ENCODE peak calls at places on chromosome 6, in ten cellular contexts. One of them, this sample, is unnamed.
A peak's percentile ranks its signal among the peaks of the same experiment; 100 is the strongest.

GRCh38 chr6:113490356-113490755 is 366.8 kb upstream of the MARCKS start:
- DNase-seq in thoracic aorta: no peak
- DNase-seq in left ventricle myocardium inferior: no peak
- DNase-seq in hepatic stellate cell: no peak
- DNase-seq in activated B cell treated with CpG ODN at 0.5 μM for 24 hours: no peak
- DNase-seq in SJSA1: no peak
- DNase-seq in GM03348: no peak
- DNase-seq in GM10248: no peak
- DNase-seq in HTR-8/SVneo: no peak
- DNase-seq in neuronal stem cell: no peak
- DNase-seq in this sample: no peak

GRCh38 chr6:14108571-14109410 is 8.8 kb upstream of the CD83 start:
- DNase-seq in thoracic aorta: no peak
- DNase-seq in left ventricle myocardium inferior: no peak
- DNase-seq in hepatic stellate cell: no peak
- DNase-seq in activated B cell treated with CpG ODN at 0.5 μM for 24 hours: peak; percentile 69
- DNase-seq in SJSA1: no peak
- DNase-seq in GM03348: no peak
- DNase-seq in GM10248: peak; percentile 68
- DNase-seq in HTR-8/SVneo: no peak
- DNase-seq in neuronal stem cell: no peak
- DNase-seq in this sample: peak; percentile 74

GRCh38 chr6:89035252-89036106 is 45.1 kb upstream of the PNRC1 start:
- DNase-seq in thoracic aorta: peak; percentile 84
- DNase-seq in left ventricle myocardium inferior: peak; percentile 78
- DNase-seq in hepatic stellate cell: peak; percentile 29
- DNase-seq in activated B cell treated with CpG ODN at 0.5 μM for 24 hours: no peak
- DNase-seq in SJSA1: peak; percentile 39
- DNase-seq in GM03348: peak; percentile 82
- DNase-seq in GM10248: no peak
- DNase-seq in HTR-8/SVneo: peak; percentile 73
- DNase-seq in neuronal stem cell: no peak
- DNase-seq in this sample: no peak

GRCh38 chr6:133917781-133918180 is 28.9 kb downstream of the TCF21 start:
- DNase-seq in thoracic aorta: no peak
- DNase-seq in left ventricle myocardium inferior: no peak
- DNase-seq in hepatic stellate cell: no peak
- DNase-seq in activated B cell treated with CpG ODN at 0.5 μM for 24 hours: no peak
- DNase-seq in SJSA1: no peak
- DNase-seq in GM03348: no peak
- DNase-seq in GM10248: no peak
- DNase-seq in HTR-8/SVneo: no peak
- DNase-seq in neuronal stem cell: no peak
- DNase-seq in this sample: no peak

GRCh38 chr6:9140181-9140580 is 704.8 kb upstream of the SLC35B3 start:
- DNase-seq in thoracic aorta: no peak
- DNase-seq in left ventricle myocardium inferior: no peak
- DNase-seq in hepatic stellate cell: no peak
- DNase-seq in activated B cell treated with CpG ODN at 0.5 μM for 24 hours: no peak
- DNase-seq in SJSA1: no peak
- DNase-seq in GM03348: no peak
- DNase-seq in GM10248: no peak
- DNase-seq in HTR-8/SVneo: no peak
- DNase-seq in neuronal stem cell: no peak
- DNase-seq in this sample: no peak

GRCh38 chr6:43666181-43666920 is 21.2 kb downstream of the MRPS18A start:
- DNase-seq in thoracic aorta: no peak
- DNase-seq in left ventricle myocardium inferior: no peak
- DNase-seq in hepatic stellate cell: no peak
- DNase-seq in activated B cell treated with CpG ODN at 0.5 μM for 24 hours: no peak
- DNase-seq in SJSA1: no peak
- DNase-seq in GM03348: no peak
- DNase-seq in GM10248: no peak
- DNase-seq in HTR-8/SVneo: no peak
- DNase-seq in neuronal stem cell: no peak
- DNase-seq in this sample: no peak

GRCh38 chr6:24720131-24720603 is 1.2 kb upstream of the C6orf62 start:
- DNase-seq in thoracic aorta: no peak
- DNase-seq in left ventricle myocardium inferior: peak; percentile 64
- DNase-seq in hepatic stellate cell: peak; percentile 44
- DNase-seq in activated B cell treated with CpG ODN at 0.5 μM for 24 hours: peak; percentile 66
- DNase-seq in SJSA1: no peak
- DNase-seq in GM03348: peak; percentile 67
- DNase-seq in GM10248: peak; percentile 62
- DNase-seq in HTR-8/SVneo: no peak
- DNase-seq in neuronal stem cell: peak; percentile 32
- DNase-seq in this sample: peak; percentile 93

GRCh38 chr6:11007715-11008608 is 36.1 kb downstream of the ELOVL2 start:
- DNase-seq in thoracic aorta: no peak
- DNase-seq in left ventricle myocardium inferior: no peak
- DNase-seq in hepatic stellate cell: no peak
- DNase-seq in activated B cell treated with CpG ODN at 0.5 μM for 24 hours: no peak
- DNase-seq in SJSA1: peak; percentile 57
- DNase-seq in GM03348: no peak
- DNase-seq in GM10248: no peak
- DNase-seq in HTR-8/SVneo: peak; percentile 31
- DNase-seq in neuronal stem cell: no peak
- DNase-seq in this sample: no peak

GRCh38 chr6:139008117-139008516 is 20.1 kb upstream of the REPS1 start:
- DNase-seq in thoracic aorta: no peak
- DNase-seq in left ventricle myocardium inferior: no peak
- DNase-seq in hepatic stellate cell: no peak
- DNase-seq in activated B cell treated with CpG ODN at 0.5 μM for 24 hours: no peak
- DNase-seq in SJSA1: no peak
- DNase-seq in GM03348: no peak
- DNase-seq in GM10248: no peak
- DNase-seq in HTR-8/SVneo: no peak
- DNase-seq in neuronal stem cell: no peak
- DNase-seq in this sample: no peak

This sample was measured in activated effector memory CD4-positive, alpha-beta T cell treated with anti-CD3 and anti-CD28 coated beads, Interleukin-2, amount 50 U/mL, for 16 hours.